ENCODE peak calls at places on chromosomes 11 and 22, in four cellular contexts. H is activated CD8-positive, alpha-beta T cell treated with anti-CD3 and anti-CD28 coated beads, Interleukin-2, amount 10 ng/mL, durations not matched to agents 7 days and 5 days; B is effector memory CD4-positive, alpha-beta T cell; G is cardiac fibroblast. U is an unnamed sample.

GRCh38 chr11:66689661-66690590 is 12.2 kb upstream of the RBM4B start:
- DNase-seq in H (no peak), B (no peak), G (no peak), U (no peak)

GRCh38 chr11:1796297-1797011 is 32.7 kb upstream of the CTSD start:
- DNase-seq in H (no peak), G (no peak), B (no peak), U (no peak)

GRCh38 chr11:75200051-75200450 is 40.5 kb upstream of the TPBGL start:
- DNase-seq in B (no peak), G (no peak), H (no peak), U (no peak)

GRCh38 chr11:131867457-131868257 is 497.2 kb downstream of the NTM start:
- DNase-seq in G (peak), B (no peak), H (peak), U (peak)

GRCh38 chr11:2186669-2187266 is 15.2 kb upstream of the TH start:
- DNase-seq in G (peak), B (peak), H (peak), U (peak)

GRCh38 chr11:43576834-43577521 is 103.6 kb upstream of the HSD17B12 start:
- DNase-seq in G (peak), B (no peak), H (peak), U (peak)

GRCh38 chr11:68040121-68040956 is 1.5 kb downstream of the TCIRG1 start:
- DNase-seq in B (no peak), H (peak), G (peak), U (peak)

GRCh38 chr11:103581680-103582265 is 454.7 kb upstream of the DDI1 start:
- DNase-seq in B (no peak), H (no peak), G (no peak), U (peak)

GRCh38 chr11:75597636-75598035 is 35.6 kb downstream of the SERPINH1 start:
- DNase-seq in H (no peak), B (no peak), G (peak), U (peak)

GRCh38 chr11:62048101-62048500 is 75.7 kb upstream of the INCENP start:
- DNase-seq in H (no peak), G (peak), B (no peak), U (peak)

GRCh38 chr11:3835100-3835485 is 5.7 kb downstream of the RHOG start:
- DNase-seq in B (no peak), H (no peak), G (peak), U (no peak)

GRCh38 chr11:73012121-73012863 is 129.8 kb downstream of the FCHSD2 start:
- DNase-seq in G (peak), B (no peak), H (no peak), U (peak)

GRCh38 chr22:37709445-37709765 is 12.6 kb downstream of the TRIOBP start:
- DNase-seq in H (no peak), B (no peak), G (no peak), U (no peak)

GRCh38 chr11:134542401-134543143 is 130.5 kb upstream of the B3GAT1 start:
- DNase-seq in G (no peak), B (no peak), H (no peak), U (no peak)

GRCh38 chr22:23256986-23257888 is 76.9 kb downstream of the BCR start:
- DNase-seq in B (no peak), H (no peak), G (peak), U (peak)

GRCh38 chr11:126537492-126537891 is 182.0 kb downstream of the ST3GAL4 start:
- DNase-seq in H (no peak), G (no peak), B (no peak), U (no peak)

GRCh38 chr11:120674537-120674936 is 163.0 kb downstream of the GRIK4 start:
- DNase-seq in B (no peak), H (no peak), G (no peak), U (no peak)

GRCh38 chr22:20062766-20063083 is 17.3 kb upstream of the DGCR8 start:
- DNase-seq in H (no peak), B (no peak), G (peak), U (no peak)

GRCh38 chr11:126578021-126578420 is 222.5 kb downstream of the ST3GAL4 start:
- DNase-seq in G (no peak), H (no peak), B (no peak), U (no peak)

GRCh38 chr11:65571940-65572339 is 398 bp upstream of the FAM89B start:
- DNase-seq in G (peak), B (no peak), H (no peak), U (peak)

GRCh38 chr11:127056338-127056971 is 55.9 kb upstream of the KIRREL3 start:
- DNase-seq in G (no peak), B (no peak), H (no peak), U (peak)

GRCh38 chr11:75344761-75345454 is 6.6 kb downstream of the ARRB1 start:
- DNase-seq in B (no peak), H (no peak), G (peak), U (peak)

GRCh38 chr11:26510201-26510600 is 61.9 kb downstream of the MUC15 start:
- DNase-seq in B (no peak), G (no peak), H (no peak), U (no peak)

GRCh38 chr22:36850016-36850415 is 10.8 kb upstream of the NCF4 start:
- DNase-seq in G (no peak), B (no peak), H (no peak), U (no peak)

GRCh38 chr22:19070397-19071169 is 51.6 kb downstream of the DGCR2 start:
- DNase-seq in G (no peak), B (no peak), H (no peak), U (peak)

GRCh38 chr11:81497202-81497804 is 1236.4 kb downstream of the FAM181B start:
- DNase-seq in B (no peak), H (peak), G (peak), U (peak)

GRCh38 chr22:29156507-29156906 is 49.2 kb upstream of the EMID1 start:
- DNase-seq in B (no peak), H (no peak), G (no peak), U (peak)

GRCh38 chr22:26579331-26579886 is 10.5 kb downstream of the TPST2 start:
- DNase-seq in H (peak), B (peak), G (no peak), U (no peak)

GRCh38 chr11:71935338-71935925 is 6.6 kb downstream of the RNF121 start:
- DNase-seq in B (no peak), G (no peak), H (no peak), U (no peak)

GRCh38 chr11:77705195-77705876 is 67.7 kb upstream of the CLNS1A start:
- DNase-seq in B (no peak), G (peak), H (no peak), U (no peak)

GRCh38 chr11:118740892-118741291 is 50.1 kb downstream of the DDX6 start:
- DNase-seq in H (no peak), G (no peak), B (no peak), U (no peak)

GRCh38 chr11:42410251-42410956 is 901.4 kb upstream of the API5 start:
- DNase-seq in G (no peak), B (no peak), H (no peak), U (no peak)

GRCh38 chr11:59560290-59560701 is 49.0 kb downstream of the OR4D9 start:
- DNase-seq in G (peak), H (peak), B (peak), U (peak)

GRCh38 chr11:10122337-10123197 is 171.5 kb downstream of the SBF2 start:
- DNase-seq in B (no peak), G (peak), H (no peak), U (no peak)

GRCh38 chr22:44047891-44048301 is 23.8 kb downstream of the PARVB start:
- DNase-seq in H (no peak), B (no peak), G (no peak), U (no peak)

GRCh38 chr11:45658292-45658991 is 7.0 kb downstream of the CHST1 start:
- DNase-seq in B (no peak), H (no peak), G (peak), U (no peak)

GRCh38 chr11:32334822-32335221 is 100.5 kb downstream of the WT1 start:
- DNase-seq in B (no peak), H (no peak), G (peak), U (peak)